ENCODE peak calls at places on chromosome 3, in four cellular contexts. One of them, this sample, is unnamed.

GRCh38 chr3:31361391-31362273 is 171.1 kb upstream of the STT3B start:
- DNase-seq in CD8-positive, alpha-beta T cell: no peak
- DNase-seq in spleen: no peak
- DNase-seq in nephron progenitor cell: peak; percentile 23
- DNase-seq in this sample: no peak

GRCh38 chr3:63809607-63810006 is 9.5 kb upstream of the C3orf49 start:
- DNase-seq in nephron progenitor cell: no peak
- DNase-seq in CD8-positive, alpha-beta T cell: no peak
- DNase-seq in spleen: no peak
- DNase-seq in this sample: no peak

GRCh38 chr3:100254168-100254777 is 6.5 kb upstream of the TBC1D23 start:
- DNase-seq in CD8-positive, alpha-beta T cell: no peak
- DNase-seq in nephron progenitor cell: peak; percentile 47
- DNase-seq in spleen: no peak
- DNase-seq in this sample: no peak

GRCh38 chr3:9396301-9396631 is 1.1 kb upstream of the SETD5 start:
- DNase-seq in nephron progenitor cell: no peak
- DNase-seq in CD8-positive, alpha-beta T cell: peak; percentile 71
- DNase-seq in spleen: no peak
- DNase-seq in this sample: no peak

GRCh38 chr3:184552296-184552695 is 9.3 kb upstream of the EPHB3 start:
- DNase-seq in spleen: peak; percentile 33
- DNase-seq in CD8-positive, alpha-beta T cell: no peak
- DNase-seq in nephron progenitor cell: no peak
- DNase-seq in this sample: no peak

GRCh38 chr3:68699541-68699940 is 232.8 kb downstream of the TAFA4 start:
- DNase-seq in spleen: no peak
- DNase-seq in nephron progenitor cell: no peak
- DNase-seq in CD8-positive, alpha-beta T cell: no peak
- DNase-seq in this sample: no peak

GRCh38 chr3:86175051-86175536 is 815.9 kb downstream of the VGLL3 start:
- DNase-seq in nephron progenitor cell: no peak
- DNase-seq in spleen: no peak
- DNase-seq in CD8-positive, alpha-beta T cell: no peak
- DNase-seq in this sample: no peak

GRCh38 chr3:126745760-126746394 is 41.8 kb downstream of the CHCHD6 start:
- DNase-seq in spleen: no peak
- DNase-seq in nephron progenitor cell: no peak
- DNase-seq in CD8-positive, alpha-beta T cell: no peak
- DNase-seq in this sample: no peak

GRCh38 chr3:23446301-23446700 is 243.2 kb downstream of the UBE2E2 start:
- DNase-seq in nephron progenitor cell: no peak
- DNase-seq in CD8-positive, alpha-beta T cell: no peak
- DNase-seq in spleen: no peak
- DNase-seq in this sample: no peak

GRCh38 chr3:53846134-53846850 is at the start of the genes CHDH and IL17RB:
- DNase-seq in CD8-positive, alpha-beta T cell: no peak
- DNase-seq in spleen: peak; percentile 81
- DNase-seq in nephron progenitor cell: peak; percentile 74
- DNase-seq in this sample: peak; percentile 31

GRCh38 chr3:17261627-17262369 is 377.0 kb downstream of the PLCL2 start:
- DNase-seq in spleen: no peak
- DNase-seq in CD8-positive, alpha-beta T cell: no peak
- DNase-seq in nephron progenitor cell: no peak
- DNase-seq in this sample: no peak

GRCh38 chr3:46017720-46018119 is 9.6 kb downstream of the XCR1 start:
- DNase-seq in spleen: no peak
- DNase-seq in CD8-positive, alpha-beta T cell: no peak
- DNase-seq in nephron progenitor cell: no peak
- DNase-seq in this sample: no peak

GRCh38 chr3:98991393-98991792 is 89.9 kb upstream of the DCBLD2 start:
- DNase-seq in spleen: no peak
- DNase-seq in nephron progenitor cell: no peak
- DNase-seq in CD8-positive, alpha-beta T cell: no peak
- DNase-seq in this sample: no peak

GRCh38 chr3:141485578-141486415 is 1.0 kb upstream of the RASA2 start:
- DNase-seq in CD8-positive, alpha-beta T cell: no peak
- DNase-seq in spleen: peak; percentile 76
- DNase-seq in nephron progenitor cell: no peak
- DNase-seq in this sample: no peak

GRCh38 chr3:152331975-152332374 is 63.2 kb downstream of the MBNL1 start:
- DNase-seq in nephron progenitor cell: no peak
- DNase-seq in CD8-positive, alpha-beta T cell: no peak
- DNase-seq in spleen: no peak
- DNase-seq in this sample: no peak

GRCh38 chr3:13579089-13579488 is 30.2 kb downstream of the FBLN2 start:
- DNase-seq in spleen: no peak
- DNase-seq in nephron progenitor cell: no peak
- DNase-seq in CD8-positive, alpha-beta T cell: no peak
- DNase-seq in this sample: no peak

GRCh38 chr3:98589331-98589870 is 4.0 kb downstream of the CPOX start:
- DNase-seq in spleen: no peak
- DNase-seq in nephron progenitor cell: no peak
- DNase-seq in CD8-positive, alpha-beta T cell: no peak
- DNase-seq in this sample: no peak

GRCh38 chr3:50675179-50676030 is 678 bp downstream of the DOCK3 start:
- DNase-seq in spleen: peak; percentile 81
- DNase-seq in nephron progenitor cell: peak; percentile 75
- DNase-seq in CD8-positive, alpha-beta T cell: peak; percentile 31
- DNase-seq in this sample: peak; percentile 41

GRCh38 chr3:52912885-52913731 is 15.8 kb upstream of the STIMATE start:
- DNase-seq in spleen: no peak
- DNase-seq in CD8-positive, alpha-beta T cell: no peak
- DNase-seq in nephron progenitor cell: no peak
- DNase-seq in this sample: no peak

GRCh38 chr3:146577662-146578061 is 27.5 kb downstream of the PLSCR5 start:
- DNase-seq in spleen: no peak
- DNase-seq in CD8-positive, alpha-beta T cell: no peak
- DNase-seq in nephron progenitor cell: no peak
- DNase-seq in this sample: no peak

GRCh38 chr3:157248590-157249425 is 88.9 kb upstream of the CCNL1 start:
- DNase-seq in nephron progenitor cell: no peak
- DNase-seq in CD8-positive, alpha-beta T cell: no peak
- DNase-seq in spleen: no peak
- DNase-seq in this sample: no peak

GRCh38 chr3:142857056-142857455 is 31.8 kb downstream of the PCOLCE2 start:
- DNase-seq in nephron progenitor cell: no peak
- DNase-seq in spleen: no peak
- DNase-seq in CD8-positive, alpha-beta T cell: no peak
- DNase-seq in this sample: no peak

GRCh38 chr3:120767106-120767505 is 24.6 kb downstream of the GTF2E1 start:
- DNase-seq in CD8-positive, alpha-beta T cell: no peak
- DNase-seq in spleen: no peak
- DNase-seq in nephron progenitor cell: no peak
- DNase-seq in this sample: no peak

GRCh38 chr3:108509263-108509662 is 1.1 kb downstream of the MYH15 start:
- DNase-seq in CD8-positive, alpha-beta T cell: no peak
- DNase-seq in spleen: no peak
- DNase-seq in nephron progenitor cell: no peak
- DNase-seq in this sample: no peak

GRCh38 chr3:165619077-165619476 is 218.1 kb downstream of the BCHE start:
- DNase-seq in spleen: no peak
- DNase-seq in CD8-positive, alpha-beta T cell: no peak
- DNase-seq in nephron progenitor cell: no peak
- DNase-seq in this sample: no peak

GRCh38 chr3:33438284-33438668 is 1.9 kb downstream of the UBP1 start:
- DNase-seq in CD8-positive, alpha-beta T cell: no peak
- DNase-seq in spleen: no peak
- DNase-seq in nephron progenitor cell: no peak
- DNase-seq in this sample: no peak

GRCh38 chr3:186110975-186111974 is 2.4 kb upstream of the ETV5 start:
- DNase-seq in CD8-positive, alpha-beta T cell: no peak
- DNase-seq in spleen: no peak
- DNase-seq in nephron progenitor cell: peak; percentile 38
- DNase-seq in this sample: no peak

GRCh38 chr3:115098354-115099073 is 48.6 kb downstream of the ZBTB20 start:
- DNase-seq in CD8-positive, alpha-beta T cell: no peak
- DNase-seq in spleen: no peak
- DNase-seq in nephron progenitor cell: no peak
- DNase-seq in this sample: no peak

GRCh38 chr3:5053021-5053831 is 68.9 kb upstream of the ARL8B start:
- DNase-seq in CD8-positive, alpha-beta T cell: no peak
- DNase-seq in nephron progenitor cell: no peak
- DNase-seq in spleen: no peak
- DNase-seq in this sample: no peak

GRCh38 chr3:46559030-46559704 is 6.9 kb downstream of the LRRC2 start:
- DNase-seq in nephron progenitor cell: no peak
- DNase-seq in spleen: no peak
- DNase-seq in CD8-positive, alpha-beta T cell: no peak
- DNase-seq in this sample: no peak

GRCh38 chr3:5001135-5001534 is 21.9 kb downstream of the BHLHE40 start:
- DNase-seq in spleen: no peak
- DNase-seq in CD8-positive, alpha-beta T cell: no peak
- DNase-seq in nephron progenitor cell: no peak
- DNase-seq in this sample: no peak

GRCh38 chr3:52055537-52056351 is 627 bp downstream of the DUSP7 start:
- DNase-seq in nephron progenitor cell: peak; percentile 58
- DNase-seq in spleen: peak; percentile 93
- DNase-seq in CD8-positive, alpha-beta T cell: peak; percentile 16
- DNase-seq in this sample: peak; percentile 62

GRCh38 chr3:138125548-138126221 is 6.5 kb downstream of the A4GNT start:
- DNase-seq in CD8-positive, alpha-beta T cell: no peak
- DNase-seq in nephron progenitor cell: no peak
- DNase-seq in spleen: no peak
- DNase-seq in this sample: no peak

GRCh38 chr3:15206662-15207576 is 873 bp downstream of the CAPN7 start:
- DNase-seq in CD8-positive, alpha-beta T cell: no peak
- DNase-seq in spleen: peak; percentile 76
- DNase-seq in nephron progenitor cell: peak; percentile 19
- DNase-seq in this sample: no peak

DNA sequence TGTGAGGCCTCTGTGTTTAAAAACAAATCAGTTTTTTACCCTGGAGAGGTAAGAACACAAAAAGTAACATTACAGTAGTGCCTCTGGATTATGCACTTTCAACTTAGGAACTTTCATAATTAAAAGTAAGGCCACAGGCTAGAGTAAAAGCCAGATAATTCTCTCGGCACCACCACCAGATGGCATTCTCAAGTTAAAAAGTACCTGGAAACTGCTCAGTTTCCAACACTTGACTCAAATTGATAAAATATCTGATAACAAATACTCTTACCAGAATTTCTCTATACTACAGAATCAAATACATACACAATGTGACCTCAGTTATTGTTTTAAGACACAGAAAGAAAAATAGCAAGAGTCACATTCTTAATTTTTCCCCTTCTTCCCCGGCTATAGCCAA is 19.9 kb downstream of the SPICE1 start:
- DNase-seq in spleen: no peak
- DNase-seq in nephron progenitor cell: peak; percentile 6
- DNase-seq in CD8-positive, alpha-beta T cell: no peak
- DNase-seq in this sample: no peak
- TF ChIP-seq CTCF in spleen: peak; percentile 56
- TF ChIP-seq CTCF in nephron progenitor cell: peak; percentile 43
- TF ChIP-seq CTCF in CD8-positive, alpha-beta T cell: peak; percentile 54
- TF ChIP-seq CTCF in this sample: no peak

GRCh38 chr3:25438791-25439555 is 10.9 kb downstream of the RARB start:
- DNase-seq in spleen: no peak
- DNase-seq in CD8-positive, alpha-beta T cell: no peak
- DNase-seq in nephron progenitor cell: no peak
- DNase-seq in this sample: no peak
- TF ChIP-seq CTCF in spleen: no peak
- TF ChIP-seq CTCF in CD8-positive, alpha-beta T cell: no peak
- TF ChIP-seq CTCF in nephron progenitor cell: no peak
- TF ChIP-seq CTCF in this sample: no peak

GRCh38 chr3:128508852-128509251 is 15.9 kb upstream of the GATA2 start:
- DNase-seq in nephron progenitor cell: no peak
- DNase-seq in spleen: peak; percentile 41
- DNase-seq in CD8-positive, alpha-beta T cell: no peak
- DNase-seq in this sample: no peak
- TF ChIP-seq CTCF in nephron progenitor cell: no peak
- TF ChIP-seq CTCF in spleen: no peak
- TF ChIP-seq CTCF in CD8-positive, alpha-beta T cell: no peak
- TF ChIP-seq CTCF in this sample: no peak

DNA sequence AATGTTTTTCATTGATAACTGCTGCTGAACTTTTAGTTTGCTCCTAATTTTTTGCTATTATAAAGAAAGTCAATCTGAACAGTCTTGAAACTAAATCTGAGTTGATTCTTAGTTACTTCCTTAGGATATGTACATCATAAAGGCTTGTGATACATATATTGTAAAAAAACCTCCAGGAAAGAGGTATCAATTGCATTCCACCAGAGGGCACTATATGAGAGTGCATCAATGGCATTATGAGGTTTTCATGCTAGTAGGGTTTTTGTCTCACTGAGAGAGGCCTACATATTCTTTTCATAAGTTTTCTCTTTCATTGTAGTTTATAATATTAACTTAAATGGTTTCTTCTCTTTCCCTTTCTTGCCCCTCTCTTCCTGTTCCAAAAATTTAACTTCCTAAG is 46.9 kb downstream of the PIK3R4 start:
- DNase-seq in CD8-positive, alpha-beta T cell: no peak
- DNase-seq in nephron progenitor cell: no peak
- DNase-seq in spleen: no peak
- DNase-seq in this sample: no peak
- TF ChIP-seq CTCF in CD8-positive, alpha-beta T cell: no peak
- TF ChIP-seq CTCF in nephron progenitor cell: peak; percentile 35
- TF ChIP-seq CTCF in spleen: peak; percentile 42
- TF ChIP-seq CTCF in this sample: no peak

DNA sequence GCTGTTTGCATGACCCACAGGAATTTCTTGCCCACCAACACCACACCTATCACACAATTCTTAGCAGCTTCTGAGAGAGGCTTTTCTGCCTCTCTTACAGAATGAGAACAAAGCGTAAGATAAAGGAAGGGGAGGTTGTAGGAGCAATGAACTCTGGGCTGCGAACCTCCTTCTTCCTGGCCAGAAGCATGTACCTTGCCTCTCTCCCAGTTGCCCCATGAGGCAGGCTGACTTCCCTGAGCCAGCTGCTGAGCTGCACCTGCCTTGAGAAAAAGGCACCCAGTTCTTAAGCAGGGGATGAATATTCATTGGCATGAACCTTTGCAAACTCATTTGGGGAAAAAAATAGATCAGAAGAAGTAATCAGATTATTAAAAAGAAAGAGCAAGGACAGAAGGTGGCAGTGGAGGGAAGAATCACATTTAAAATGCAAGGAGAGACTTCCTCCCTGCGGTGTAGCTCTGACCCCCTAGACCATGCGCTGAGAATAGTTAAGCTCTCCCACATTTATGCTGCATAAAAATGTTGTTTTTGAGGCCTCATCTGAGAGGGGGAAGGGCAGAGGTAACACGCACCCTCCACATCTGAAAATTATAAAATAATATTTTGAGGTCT is 304.8 kb downstream of the EPHB1 start:
- DNase-seq in nephron progenitor cell: no peak
- DNase-seq in spleen: no peak
- DNase-seq in CD8-positive, alpha-beta T cell: no peak
- DNase-seq in this sample: no peak
- TF ChIP-seq CTCF in nephron progenitor cell: no peak
- TF ChIP-seq CTCF in spleen: no peak
- TF ChIP-seq CTCF in CD8-positive, alpha-beta T cell: no peak
- TF ChIP-seq CTCF in this sample: no peak